ENCODE peak calls at places on chromosome 3, in six cellular contexts. H, S, Q, D, A and Y are unnamed samples.
A peak's percentile ranks its signal among the peaks of the same experiment; 100 is the strongest.

GRCh38 chr3:169886671-169887070 is 16.9 kb upstream of the LRRC31 start:
- DNase-seq in D (peak; percentile 56), H (no peak), A (peak; percentile 54), S (no peak), Q (peak; percentile 80), Y (peak; percentile 22)

GRCh38 chr3:162328649-162329048 is 832.0 kb downstream of the OTOL1 start:
- DNase-seq in Q (no peak), A (no peak), S (no peak), D (no peak), H (no peak), Y (no peak)

GRCh38 chr3:168024537-168024941 is 71.2 kb downstream of the GOLIM4 start:
- DNase-seq in Q (peak; percentile 86), H (no peak), A (peak; percentile 91), D (peak; percentile 98), S (no peak), Y (peak; percentile 95)

GRCh38 chr3:98779936-98780335 is 16.8 kb downstream of the ST3GAL6 start:
- DNase-seq in H (no peak), D (peak; percentile 56), S (no peak), Q (peak; percentile 8), A (peak; percentile 87), Y (peak; percentile 54)

GRCh38 chr3:10272977-10273376 is 19.8 kb downstream of the GHRL start:
- DNase-seq in H (no peak), A (no peak), Q (no peak), S (no peak), D (no peak), Y (no peak)

GRCh38 chr3:115845986-115846385 is 222.7 kb downstream of the GAP43 start:
- DNase-seq in D (no peak), H (no peak), A (no peak), S (no peak), Q (no peak), Y (no peak)

GRCh38 chr3:194142156-194142910 is 6.4 kb downstream of the HES1 start:
- DNase-seq in Q (no peak), D (peak; percentile 59), S (peak; percentile 52), H (no peak), A (no peak), Y (no peak)

GRCh38 chr3:188244395-188244861 is 90.5 kb downstream of the LPP start:
- DNase-seq in H (no peak), A (peak; percentile 91), S (no peak), D (peak; percentile 91), Q (peak; percentile 81), Y (peak; percentile 76)

GRCh38 chr3:13069495-13069894 is 3.7 kb downstream of the IQSEC1 start:
- DNase-seq in Q (no peak), S (no peak), A (no peak), H (no peak), D (no peak), Y (no peak)

GRCh38 chr3:134833453-134834163 is 38.5 kb downstream of the EPHB1 start:
- DNase-seq in Q (no peak), H (no peak), D (no peak), A (no peak), S (no peak), Y (no peak)

GRCh38 chr3:12965999-12966846 is 107.0 kb downstream of the IQSEC1 start:
- DNase-seq in Q (no peak), H (peak; percentile 31), D (no peak), A (no peak), S (no peak), Y (no peak)

GRCh38 chr3:101519685-101520365 is 6.8 kb upstream of the SENP7 start:
- DNase-seq in D (no peak), Q (no peak), S (no peak), A (no peak), H (no peak), Y (no peak)

DNA sequence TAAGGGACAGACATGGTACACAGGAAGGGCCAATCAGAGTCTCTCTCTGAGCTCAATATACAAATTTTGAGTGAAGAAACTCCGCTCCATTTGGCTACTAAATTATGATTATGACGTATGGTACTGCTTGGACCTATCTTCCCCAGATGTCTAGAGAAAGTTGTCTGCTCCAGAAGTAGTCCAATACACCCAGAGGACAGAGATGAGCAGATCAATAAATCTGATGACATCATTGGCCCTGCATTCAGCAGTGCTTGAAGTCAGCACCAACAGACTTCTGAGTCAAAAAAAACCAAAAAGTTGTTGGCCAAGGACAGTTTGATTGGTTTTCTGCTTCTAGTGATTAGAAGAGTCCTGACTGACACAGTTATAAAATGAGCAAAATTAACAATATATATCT is 19.9 kb upstream of the ARHGEF26 start:
- DNase-seq in D (no peak), A (no peak), H (no peak), Q (no peak), S (no peak), Y (no peak)
- TF ChIP-seq CTCF in D (no peak), A (no peak), H (no peak), Q (no peak), S (no peak), Y (no peak)

GRCh38 chr3:8328971-8329370 is 172.7 kb upstream of the LMCD1 start:
- DNase-seq in Q (no peak), D (no peak), S (no peak), H (no peak), A (no peak), Y (peak; percentile 2)

GRCh38 chr3:8325306-8325705 is 176.3 kb upstream of the LMCD1 start:
- DNase-seq in S (no peak), A (no peak), Q (no peak), H (no peak), D (no peak), Y (no peak)

GRCh38 chr3:8327739-8328138 is 173.9 kb upstream of the LMCD1 start:
- DNase-seq in Q (no peak), A (no peak), S (no peak), D (no peak), H (no peak), Y (no peak)

GRCh38 chr3:8320711-8321458 is 180.7 kb upstream of the LMCD1 start:
- DNase-seq in S (no peak), H (no peak), A (no peak), D (no peak), Q (no peak), Y (no peak)

DNA sequence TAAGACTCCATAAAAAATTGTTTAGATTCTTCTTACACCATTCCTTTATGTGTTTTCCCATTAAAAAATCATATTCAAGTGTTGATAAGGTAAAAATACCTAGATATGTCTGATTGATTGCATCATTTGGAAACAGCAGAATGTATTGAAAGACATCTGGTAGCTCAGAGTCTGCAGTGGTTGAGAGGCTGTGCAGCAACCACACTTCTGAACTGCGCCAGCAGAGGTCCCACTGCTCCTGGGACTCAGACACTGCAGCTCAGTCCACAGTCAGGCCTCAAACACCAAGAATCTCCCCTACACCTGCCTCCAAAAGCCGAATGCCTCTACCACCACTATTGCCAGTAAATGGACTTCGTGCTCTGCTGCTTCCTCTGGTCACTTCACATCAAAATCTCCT is 176.9 kb upstream of the LMCD1 start:
- DNase-seq in A (peak; percentile 62), Q (peak; percentile 55), D (peak; percentile 50), S (peak; percentile 55), H (no peak), Y (peak; percentile 35)
- TF ChIP-seq CTCF in A (peak; percentile 73), Q (peak; percentile 66), D (peak; percentile 69), S (peak; percentile 78), H (peak; percentile 55), Y (peak; percentile 68)

DNA sequence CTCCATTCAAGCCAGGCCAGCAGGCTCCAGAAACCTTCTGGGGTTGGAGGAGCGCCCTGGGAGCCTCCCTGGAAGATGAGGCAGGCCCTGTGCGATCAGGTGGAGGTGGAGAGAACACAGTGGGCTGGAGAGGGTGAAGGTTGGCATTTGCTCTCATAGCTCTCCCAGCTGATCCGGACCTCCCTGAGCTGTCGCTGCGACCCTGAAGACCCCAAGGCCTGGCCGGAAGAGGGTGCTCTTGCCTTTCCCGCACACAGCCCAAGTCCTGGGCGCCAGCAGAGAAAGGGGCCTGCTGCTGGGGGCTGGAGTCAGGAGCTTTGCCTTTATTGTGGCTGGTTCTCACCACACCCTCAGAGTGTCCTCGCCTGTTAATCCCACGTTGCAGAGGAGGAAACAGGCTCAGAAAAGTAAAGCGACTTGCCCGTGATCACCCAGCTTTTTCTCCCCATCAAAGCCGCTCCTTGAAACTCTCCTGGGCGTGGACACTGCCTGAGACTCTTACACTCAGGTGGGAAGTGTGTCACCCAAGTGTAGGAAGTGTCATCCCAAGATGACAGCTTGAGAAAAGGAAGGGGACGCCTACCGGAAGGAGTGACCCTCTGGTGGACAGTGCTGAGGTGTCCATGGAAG is 8.6 kb upstream of the RPL29 start:
- DNase-seq in Q (peak; percentile 35), D (no peak), H (peak; percentile 46), A (peak; percentile 61), S (peak; percentile 88), Y (peak; percentile 46)
- TF ChIP-seq CTCF in Q (peak; percentile 55), D (peak; percentile 30), H (peak; percentile 66), A (peak; percentile 72), S (peak; percentile 74), Y (peak; percentile 80)

GRCh38 chr3:160886421-160886820 is 130.4 kb downstream of the PPM1L start:
- DNase-seq in S (no peak), Q (no peak), D (no peak), A (no peak), H (no peak), Y (no peak)

GRCh38 chr3:160885791-160886286 is 129.8 kb downstream of the PPM1L start:
- DNase-seq in S (peak; percentile 68), Q (peak; percentile 22), H (peak; percentile 15), D (peak; percentile 75), A (peak; percentile 76), Y (peak; percentile 53)

GRCh38 chr3:160879859-160880258 is 123.8 kb downstream of the PPM1L start:
- DNase-seq in D (no peak), H (no peak), A (no peak), Q (no peak), S (no peak), Y (no peak)

DNA sequence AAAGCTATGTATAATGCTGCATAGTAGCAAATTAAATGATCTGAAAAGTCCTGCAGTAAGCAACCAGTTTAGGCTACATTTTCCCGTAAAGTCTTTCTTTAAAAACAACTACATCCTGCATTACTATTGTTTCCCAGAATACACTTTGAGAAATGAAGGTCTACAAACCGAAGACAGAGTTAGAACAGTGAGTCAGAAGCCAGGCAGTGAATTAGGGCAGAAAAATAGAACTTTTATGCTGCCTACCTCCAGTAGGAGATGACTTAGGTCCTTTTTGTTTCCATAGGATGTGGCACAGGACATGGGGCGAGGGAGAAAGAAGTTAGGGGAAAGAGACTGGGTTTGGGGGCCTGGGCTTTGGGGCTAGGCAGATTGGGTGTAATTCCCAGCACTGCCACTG is 127.3 kb downstream of the PPM1L start:
- DNase-seq in S (no peak), Q (no peak), D (no peak), A (peak; percentile 11), H (no peak), Y (no peak)
- TF ChIP-seq CTCF in S (no peak), Q (no peak), D (no peak), A (no peak), H (no peak), Y (no peak)

GRCh38 chr3:4687596-4687995 is 194.4 kb downstream of the ITPR1 start:
- DNase-seq in S (no peak), Q (no peak), A (no peak), H (no peak), D (no peak), Y (no peak)
- TF ChIP-seq CTCF in S (no peak), Q (no peak), A (no peak), H (no peak), D (no peak), Y (no peak)

GRCh38 chr3:42660898-42661297 is 7.4 kb downstream of the ZBTB47 start:
- DNase-seq in H (no peak), Q (no peak), A (no peak), S (no peak), D (no peak), Y (no peak)
- TF ChIP-seq CTCF in H (no peak), Q (no peak), A (no peak), S (no peak), D (no peak), Y (no peak)